ENCODE peak calls at places on chromosomes 4 and X, in ten cellular contexts. W, P, K, B, G, I, L, J, R and C are unnamed samples.

GRCh38 chr4:176406297-176406696 is 86.5 kb downstream of the SPCS3 start:
- DNase-seq in W (no peak), P (no peak), K (no peak), B (no peak), G (no peak), I (no peak), L (no peak), J (no peak), R (no peak), C (no peak)

GRCh38 chrX:75230296-75230695 is 43.6 kb upstream of the UPRT start:
- DNase-seq in W (no peak), P (no peak), K (no peak), B (no peak), G (no peak), I (no peak), L (no peak), J (no peak), R (no peak), C (no peak)

GRCh38 chrX:148069759-148070503 is 88.8 kb downstream of the FMR1NB start:
- DNase-seq in W (no peak), P (no peak), K (no peak), B (no peak), G (no peak), I (no peak), L (no peak), J (no peak), R (no peak), C (no peak)

GRCh38 chrX:12979630-12980015 is 4.7 kb downstream of the TMSB4X start:
- DNase-seq in W (no peak), P (no peak), K (no peak), B (no peak), G (no peak), I (no peak), L (no peak), J (no peak), R (no peak), C (no peak)

GRCh38 chr4:5973033-5973432 is 45.2 kb downstream of the C4orf50 start:
- DNase-seq in W (no peak), P (no peak), K (no peak), B (no peak), G (no peak), I (no peak), L (no peak), J (peak; percentile 17), R (no peak), C (no peak)

GRCh38 chr4:38623260-38623659 is 40.7 kb upstream of the KLF3 start:
- DNase-seq in W (no peak), P (no peak), K (no peak), B (no peak), G (no peak), I (no peak), L (no peak), J (no peak), R (no peak), C (no peak)

GRCh38 chr4:134885436-134885835 is 683.8 kb upstream of the PABPC4L start:
- DNase-seq in W (no peak), P (no peak), K (no peak), B (no peak), G (no peak), I (no peak), L (no peak), J (no peak), R (no peak), C (no peak)

GRCh38 chrX:71222929-71223328 is at the start of gene GJB1:
- DNase-seq in W (no peak), P (no peak), K (no peak), B (no peak), G (no peak), I (no peak), L (no peak), J (no peak), R (no peak), C (no peak)

GRCh38 chrX:1378306-1378758 is 13.6 kb downstream of the SLC25A6 start:
- DNase-seq in W (no peak), P (no peak), K (no peak), B (peak; percentile 7), G (no peak), I (no peak), L (no peak), J (no peak), R (no peak), C (no peak)

GRCh38 chr4:144409525-144409924 is 236.4 kb upstream of the HHIP start:
- DNase-seq in W (no peak), P (no peak), K (no peak), B (no peak), G (no peak), I (no peak), L (no peak), J (no peak), R (no peak), C (no peak)

GRCh38 chr4:144411700-144412099 is 234.3 kb upstream of the HHIP start:
- DNase-seq in W (no peak), P (no peak), K (no peak), B (no peak), G (no peak), I (no peak), L (no peak), J (no peak), R (no peak), C (no peak)

GRCh38 chr4:144410230-144410783 is 235.6 kb upstream of the HHIP start:
- DNase-seq in W (no peak), P (no peak), K (no peak), B (no peak), G (no peak), I (no peak), L (no peak), J (no peak), R (no peak), C (no peak)

DNA sequence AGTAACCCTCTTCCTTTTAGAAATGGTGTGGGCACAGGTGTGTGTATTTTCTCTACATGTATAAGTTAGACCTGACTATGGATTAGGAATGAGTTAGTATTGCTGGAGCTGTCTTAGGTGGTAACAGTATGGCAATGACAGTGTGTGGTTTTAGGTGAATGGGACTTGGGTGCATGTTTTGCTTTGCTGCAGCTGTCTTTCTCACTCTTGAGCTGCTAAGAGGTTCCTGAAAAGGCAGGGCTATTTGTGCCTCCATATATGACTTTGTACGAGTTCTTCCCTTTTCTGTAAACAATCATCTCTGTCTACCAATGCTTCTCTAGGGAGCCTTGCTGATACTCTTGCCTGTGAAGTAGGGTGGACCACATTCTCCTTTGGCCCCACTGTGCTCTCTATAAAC is 234.8 kb upstream of the HHIP start:
- DNase-seq in W (no peak), P (no peak), K (no peak), B (no peak), G (no peak), I (no peak), L (no peak), J (no peak), R (no peak), C (no peak)
- H3K27me3 ChIP-seq in W (no peaks in the 10 kb centered on the region), P (no peaks in the 10 kb centered on the region), K (no peaks in the 10 kb centered on the region), B (no peaks in the 10 kb centered on the region), G (no peaks in the 10 kb centered on the region), I (no peaks in the 10 kb centered on the region), L (no peaks in the 10 kb centered on the region), J (no peaks in the 10 kb centered on the region), R (no peaks in the 10 kb centered on the region), C (no peaks in the 10 kb centered on the region)

GRCh38 chrX:153640736-153641574 is 6.0 kb upstream of the DUSP9 start:
- DNase-seq in W (no peak), P (no peak), K (peak; percentile 27), B (peak; percentile 2), G (no peak), I (no peak), L (no peak), J (peak; percentile 16), R (no peak), C (no peak)

GRCh38 chrX:153638436-153639176 is 8.4 kb upstream of the DUSP9 start:
- DNase-seq in W (no peak), P (no peak), K (no peak), B (no peak), G (no peak), I (no peak), L (no peak), J (peak; percentile 15), R (no peak), C (no peak)

GRCh38 chrX:153640045-153640686 is 6.8 kb upstream of the DUSP9 start:
- DNase-seq in W (no peak), P (no peak), K (no peak), B (peak; percentile 3), G (no peak), I (no peak), L (no peak), J (peak; percentile 17), R (no peak), C (no peak)

GRCh38 chrX:153638041-153638371 is 9.0 kb upstream of the DUSP9 start:
- DNase-seq in W (no peak), P (no peak), K (peak; percentile 20), B (no peak), G (no peak), I (no peak), L (no peak), J (no peak), R (no peak), C (no peak)

GRCh38 chrX:153639177-153640044 is 7.6 kb upstream of the DUSP9 start:
- DNase-seq in W (no peak), P (no peak), K (peak; percentile 20), B (no peak), G (no peak), I (no peak), L (no peak), J (peak; percentile 20), R (no peak), C (no peak)
- H3K27me3 ChIP-seq in W (no peaks in the 10 kb centered on the region), P (peaks cover 13% of the 10 kb centered on the region), K (peaks cover 19% of the 10 kb centered on the region), B (peaks cover 41% of the 10 kb centered on the region), G (no peaks in the 10 kb centered on the region), I (peaks cover 43% of the 10 kb centered on the region), L (no peaks in the 10 kb centered on the region), J (peaks cover 51% of the 10 kb centered on the region), R (no peaks in the 10 kb centered on the region), C (no peaks in the 10 kb centered on the region)

DNA sequence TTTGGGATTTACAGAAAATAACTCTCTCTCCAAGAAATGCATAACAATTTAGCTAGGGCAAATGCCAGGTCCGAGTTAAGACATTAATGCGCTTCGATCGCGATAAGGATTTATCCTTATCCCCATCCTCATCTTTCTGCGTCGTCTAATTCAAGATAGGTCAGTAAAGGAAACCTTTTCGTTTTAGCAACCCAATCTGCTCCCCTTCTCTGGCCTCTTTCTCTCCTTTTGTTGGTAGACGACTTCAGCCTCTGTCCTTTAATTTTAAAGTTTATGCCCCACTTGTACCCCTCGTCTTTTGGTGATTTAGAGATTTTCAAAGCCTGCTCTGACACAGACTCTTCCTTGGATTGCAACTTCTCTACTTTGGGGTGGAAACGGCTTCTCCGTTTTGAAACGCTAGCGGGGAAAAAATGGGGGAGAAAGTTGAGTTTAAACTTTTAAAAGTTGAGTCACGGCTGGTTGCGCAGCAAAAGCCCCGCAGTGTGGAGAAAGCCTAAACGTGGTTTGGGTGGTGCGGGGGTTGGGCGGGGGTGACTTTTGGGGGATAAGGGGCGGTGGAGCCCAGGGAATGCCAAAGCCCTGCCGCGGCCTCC is 533 bp upstream of the FGF2 start:
- DNase-seq in W (no peak), P (no peak), K (no peak), B (no peak), G (no peak), I (no peak), L (no peak), J (no peak), R (no peak), C (peak; percentile 13)
- H3K27me3 ChIP-seq in W (no peaks in the 10 kb centered on the region), P (no peaks in the 10 kb centered on the region), K (no peaks in the 10 kb centered on the region), B (no peaks in the 10 kb centered on the region), G (no peaks in the 10 kb centered on the region), I (peaks cover 38% of the 10 kb centered on the region), L (peaks cover 10% of the 10 kb centered on the region), J (peaks cover 50% of the 10 kb centered on the region), R (no peaks in the 10 kb centered on the region), C (no peaks in the 10 kb centered on the region)

DNA sequence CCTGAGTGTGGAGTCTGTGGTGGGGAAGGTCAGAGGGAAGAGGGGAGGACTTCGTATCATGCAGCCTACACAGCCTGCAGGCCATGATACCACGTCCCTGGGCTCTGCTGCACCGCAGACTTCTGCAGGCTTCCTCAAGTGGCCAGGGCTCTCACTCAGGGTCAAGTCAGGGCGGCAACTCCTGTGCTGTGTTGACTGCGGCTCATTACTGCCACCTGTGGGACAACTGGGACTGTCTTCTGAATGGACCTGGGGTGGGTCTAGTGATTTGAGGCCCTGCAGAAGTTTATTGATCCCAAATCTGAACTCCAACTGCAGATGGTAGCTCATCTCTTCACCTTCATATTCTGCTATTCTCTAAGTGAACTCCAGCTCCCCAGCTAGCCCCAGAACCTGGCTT is 167.1 kb downstream of the NSUN7 start:
- DNase-seq in W (no peak), P (no peak), K (peak; percentile 82), B (peak; percentile 46), G (no peak), I (peak; percentile 47), L (peak; percentile 49), J (peak; percentile 42), R (no peak), C (peak; percentile 29)
- H3K27me3 ChIP-seq in W (no peaks in the 10 kb centered on the region), P (no peaks in the 10 kb centered on the region), K (no peaks in the 10 kb centered on the region), B (peaks cover 26% of the 10 kb centered on the region), G (no peaks in the 10 kb centered on the region), I (no peaks in the 10 kb centered on the region), L (no peaks in the 10 kb centered on the region), J (no peaks in the 10 kb centered on the region), R (no peaks in the 10 kb centered on the region), C (no peaks in the 10 kb centered on the region)